ENCODE peak calls at places on chromosomes 11 and 22, in seven cellular contexts. One of them, this sample, is unnamed.

GRCh38 chr11:120611576-120611975 is 100.0 kb downstream of the GRIK4 start:
- DNase-seq in KBM-7: no peak
- DNase-seq in GM23338: peak; percentile 52
- DNase-seq in AG04450: no peak
- DNase-seq in naive thymus-derived CD8-positive, alpha-beta T cell: no peak
- DNase-seq in ACHN: no peak
- DNase-seq in CD8-positive, alpha-beta T cell: no peak
- DNase-seq in this sample: no peak

GRCh38 chr11:58928082-58928574 is 11.2 kb upstream of the GLYATL1 start:
- DNase-seq in KBM-7: no peak
- DNase-seq in GM23338: peak; percentile 59
- DNase-seq in AG04450: no peak
- DNase-seq in naive thymus-derived CD8-positive, alpha-beta T cell: no peak
- DNase-seq in ACHN: peak; percentile 14
- DNase-seq in CD8-positive, alpha-beta T cell: no peak
- DNase-seq in this sample: peak; percentile 43

GRCh38 chr11:61516191-61516590 is 7.6 kb downstream of the LRRC10B start:
- DNase-seq in KBM-7: no peak
- DNase-seq in GM23338: peak; percentile 92
- DNase-seq in AG04450: no peak
- DNase-seq in naive thymus-derived CD8-positive, alpha-beta T cell: no peak
- DNase-seq in ACHN: no peak
- DNase-seq in CD8-positive, alpha-beta T cell: no peak
- DNase-seq in this sample: no peak

GRCh38 chr11:6096417-6096816 is 11.1 kb upstream of the OR56B4 start:
- DNase-seq in KBM-7: no peak
- DNase-seq in GM23338: no peak
- DNase-seq in AG04450: no peak
- DNase-seq in naive thymus-derived CD8-positive, alpha-beta T cell: no peak
- DNase-seq in ACHN: no peak
- DNase-seq in CD8-positive, alpha-beta T cell: no peak
- DNase-seq in this sample: no peak

GRCh38 chr11:21385669-21386068 is 716.3 kb downstream of the NELL1 start:
- DNase-seq in KBM-7: no peak
- DNase-seq in GM23338: no peak
- DNase-seq in AG04450: no peak
- DNase-seq in naive thymus-derived CD8-positive, alpha-beta T cell: no peak
- DNase-seq in ACHN: no peak
- DNase-seq in CD8-positive, alpha-beta T cell: no peak
- DNase-seq in this sample: no peak

GRCh38 chr11:72189448-72190250 is 2.3 kb upstream of the FOLR1 start:
- DNase-seq in KBM-7: no peak
- DNase-seq in GM23338: peak; percentile 12
- DNase-seq in AG04450: no peak
- DNase-seq in naive thymus-derived CD8-positive, alpha-beta T cell: no peak
- DNase-seq in ACHN: peak; percentile 30
- DNase-seq in CD8-positive, alpha-beta T cell: no peak
- DNase-seq in this sample: peak; percentile 46

GRCh38 chr11:71414645-71415044 is 33.5 kb downstream of the DHCR7 start:
- DNase-seq in KBM-7: no peak
- DNase-seq in GM23338: no peak
- DNase-seq in AG04450: no peak
- DNase-seq in naive thymus-derived CD8-positive, alpha-beta T cell: no peak
- DNase-seq in ACHN: no peak
- DNase-seq in CD8-positive, alpha-beta T cell: no peak
- DNase-seq in this sample: no peak

GRCh38 chr22:25167834-25168601 is 31.6 kb upstream of the CRYBB3 start:
- DNase-seq in KBM-7: no peak
- DNase-seq in GM23338: no peak
- DNase-seq in AG04450: no peak
- DNase-seq in naive thymus-derived CD8-positive, alpha-beta T cell: no peak
- DNase-seq in ACHN: no peak
- DNase-seq in CD8-positive, alpha-beta T cell: no peak
- DNase-seq in this sample: no peak

GRCh38 chr11:119905162-119905561 is 176.2 kb upstream of the NECTIN1 start:
- DNase-seq in KBM-7: no peak
- DNase-seq in GM23338: no peak
- DNase-seq in AG04450: no peak
- DNase-seq in naive thymus-derived CD8-positive, alpha-beta T cell: no peak
- DNase-seq in ACHN: no peak
- DNase-seq in CD8-positive, alpha-beta T cell: no peak
- DNase-seq in this sample: no peak

GRCh38 chr11:6431861-6432260 is 8.9 kb downstream of the HPX start:
- DNase-seq in KBM-7: no peak
- DNase-seq in GM23338: no peak
- DNase-seq in AG04450: no peak
- DNase-seq in naive thymus-derived CD8-positive, alpha-beta T cell: no peak
- DNase-seq in ACHN: peak; percentile 93
- DNase-seq in CD8-positive, alpha-beta T cell: no peak
- DNase-seq in this sample: no peak

GRCh38 chr11:65558785-65559509 is 788 bp upstream of the LTBP3 start:
- DNase-seq in KBM-7: no peak
- DNase-seq in GM23338: no peak
- DNase-seq in AG04450: no peak
- DNase-seq in naive thymus-derived CD8-positive, alpha-beta T cell: no peak
- DNase-seq in ACHN: peak; percentile 54
- DNase-seq in CD8-positive, alpha-beta T cell: no peak
- DNase-seq in this sample: peak; percentile 72

GRCh38 chr11:3146612-3147256 is 18.4 kb downstream of the OSBPL5 start:
- DNase-seq in KBM-7: no peak
- DNase-seq in GM23338: no peak
- DNase-seq in AG04450: no peak
- DNase-seq in naive thymus-derived CD8-positive, alpha-beta T cell: no peak
- DNase-seq in ACHN: no peak
- DNase-seq in CD8-positive, alpha-beta T cell: no peak
- DNase-seq in this sample: no peak

GRCh38 chr22:31857247-31857646 is 87.1 kb upstream of the YWHAH start:
- DNase-seq in KBM-7: no peak
- DNase-seq in GM23338: peak; percentile 95
- DNase-seq in AG04450: no peak
- DNase-seq in naive thymus-derived CD8-positive, alpha-beta T cell: no peak
- DNase-seq in ACHN: no peak
- DNase-seq in CD8-positive, alpha-beta T cell: no peak
- DNase-seq in this sample: peak; percentile 84

GRCh38 chr11:116421529-116422185 is 351.1 kb downstream of the BUD13 start:
- DNase-seq in KBM-7: no peak
- DNase-seq in GM23338: no peak
- DNase-seq in AG04450: no peak
- DNase-seq in naive thymus-derived CD8-positive, alpha-beta T cell: no peak
- DNase-seq in ACHN: no peak
- DNase-seq in CD8-positive, alpha-beta T cell: no peak
- DNase-seq in this sample: no peak

GRCh38 chr22:48097723-48098122 is 1335.3 kb downstream of the TBC1D22A start:
- DNase-seq in KBM-7: no peak
- DNase-seq in GM23338: no peak
- DNase-seq in AG04450: no peak
- DNase-seq in naive thymus-derived CD8-positive, alpha-beta T cell: no peak
- DNase-seq in ACHN: no peak
- DNase-seq in CD8-positive, alpha-beta T cell: no peak
- DNase-seq in this sample: no peak

GRCh38 chr11:71252434-71252781 is at the start of gene SHANK2:
- DNase-seq in KBM-7: no peak
- DNase-seq in GM23338: peak; percentile 82
- DNase-seq in AG04450: no peak
- DNase-seq in naive thymus-derived CD8-positive, alpha-beta T cell: no peak
- DNase-seq in ACHN: no peak
- DNase-seq in CD8-positive, alpha-beta T cell: no peak
- DNase-seq in this sample: peak; percentile 83